ENCODE peak calls at places on chromosomes 2 and 18, in ten cellular contexts. Q is left lung, V is OCI-LY7, D is HCT116, S is heart right ventricle, G is A549, L is kidney, K is brain microvascular endothelial cell, B is DND-41, U is body of pancreas. X is an unnamed sample.

GRCh38 chr2:177029501-177029900 is 183.1 kb upstream of the HNRNPA3 start:
- DNase-seq in U (no peak), V (peak; percentile 2), K (no peak), B (no peak), S (no peak), Q (no peak), D (peak; percentile 32), G (no peak), L (no peak), X (no peak)

GRCh38 chr2:230908595-230909191 is 16.3 kb downstream of the GPR55 start:
- DNase-seq in U (peak; percentile 1), B (no peak), D (peak; percentile 70), K (peak; percentile 79), L (no peak), V (no peak), S (no peak), G (peak; percentile 58), Q (no peak), X (peak; percentile 35)

GRCh38 chr2:55309441-55309840 is 40.4 kb upstream of the MTIF2 start:
- DNase-seq in D (no peak), Q (no peak), B (no peak), L (no peak), G (no peak), K (peak; percentile 67), S (no peak), V (no peak), U (no peak), X (no peak)

GRCh38 chr2:207847807-207848544 is 78.3 kb upstream of the FZD5 start:
- DNase-seq in S (no peak), U (peak; percentile 76), L (no peak), V (no peak), Q (no peak), G (peak; percentile 45), D (no peak), B (peak; percentile 14), K (peak; percentile 8), X (no peak)

GRCh38 chr2:201781583-201782051 is 884 bp upstream of the ALS2 start:
- DNase-seq in Q (no peak), U (peak; percentile 34), G (no peak), B (no peak), D (no peak), V (peak; percentile 16), L (peak; percentile 53), S (no peak), K (no peak), X (no peak)

GRCh38 chr2:8332646-8333045 is 349.2 kb upstream of the ID2 start:
- DNase-seq in K (no peak), G (no peak), D (no peak), S (no peak), B (peak; percentile 58), V (no peak), U (no peak), L (no peak), Q (no peak), X (no peak)

GRCh38 chr2:7974936-7975335 is 706.9 kb upstream of the ID2 start:
- DNase-seq in G (no peak), B (no peak), S (no peak), K (no peak), L (no peak), V (no peak), U (no peak), Q (no peak), D (no peak), X (no peak)

GRCh38 chr2:121471571-121472464 is 58.9 kb upstream of the RNU4ATAC start:
- DNase-seq in D (no peak), K (peak; percentile 47), G (no peak), S (no peak), Q (no peak), U (no peak), L (no peak), V (no peak), B (no peak), X (no peak)

GRCh38 chr18:45168883-45169585 is 446.2 kb upstream of the SLC14A2 start:
- DNase-seq in S (no peak), K (peak; percentile 60), Q (no peak), B (no peak), U (no peak), L (no peak), G (peak; percentile 9), D (no peak), V (no peak), X (no peak)

GRCh38 chr2:238596571-238597551 is 170.1 kb downstream of the ASB1 start:
- DNase-seq in U (peak; percentile 33), G (peak; percentile 95), D (peak; percentile 89), B (no peak), V (no peak), S (peak; percentile 54), L (peak; percentile 84), Q (no peak), K (peak; percentile 62), X (peak; percentile 90)

GRCh38 chr18:10715791-10716190 is 190.0 kb downstream of the NAPG start:
- DNase-seq in B (no peak), S (no peak), Q (no peak), D (no peak), L (no peak), U (no peak), G (peak; percentile 13), V (no peak), K (peak; percentile 20), X (no peak)

GRCh38 chr2:84481702-84482101 is 22.6 kb upstream of the SUCLG1 start:
- DNase-seq in S (no peak), B (no peak), U (no peak), D (no peak), V (no peak), L (no peak), K (peak; percentile 73), Q (no peak), G (no peak), X (no peak)

DNA sequence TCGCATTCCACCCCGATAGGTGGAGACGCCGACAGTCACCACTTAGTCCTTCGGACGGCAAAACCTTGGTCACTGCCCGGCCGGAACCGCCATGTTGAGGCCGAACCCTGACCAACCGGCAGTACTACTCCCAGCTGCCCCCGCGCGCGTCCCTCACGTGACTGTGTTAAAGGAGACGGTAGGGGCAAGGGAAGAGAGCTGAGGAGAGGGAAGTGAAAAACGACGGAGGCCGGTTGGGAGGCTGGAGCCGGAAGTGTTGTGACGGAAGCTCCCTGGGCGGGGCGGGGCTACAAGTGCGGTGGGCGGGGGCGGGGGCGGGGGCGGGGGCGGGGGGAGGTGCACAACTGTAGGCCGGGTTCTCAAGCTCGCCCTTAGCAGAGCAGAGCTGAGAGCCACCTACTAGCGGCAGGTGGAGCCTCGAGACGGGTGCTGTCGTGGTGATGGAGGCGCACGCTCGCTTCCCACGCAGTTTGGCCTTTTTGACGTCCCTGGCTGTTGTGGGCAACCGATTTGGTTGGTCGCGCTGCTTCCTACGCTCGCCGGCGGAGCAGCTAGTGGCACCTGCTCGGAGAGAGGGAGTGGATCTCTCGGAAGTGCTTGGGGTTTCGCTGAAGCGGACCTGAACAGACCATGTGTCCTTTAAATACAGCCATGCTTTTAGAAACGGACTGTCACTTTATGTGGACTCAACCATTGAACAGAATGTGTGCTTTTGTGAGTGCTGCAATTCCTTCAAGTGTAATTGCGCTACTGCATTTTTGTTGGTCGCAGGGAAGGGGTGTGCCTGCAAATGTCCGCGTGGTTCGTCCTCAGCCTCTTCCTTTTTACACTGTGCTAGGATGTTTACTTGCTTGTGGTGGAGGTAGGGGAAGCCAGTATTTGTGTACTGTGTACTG is at the start of gene TRAPPC8:
- DNase-seq in G (peak; percentile 97), Q (peak; percentile 100), U (peak; percentile 98), D (peak; percentile 96), L (peak; percentile 99), B (peak; percentile 94), K (peak; percentile 98), V (peak; percentile 92), S (peak; percentile 97), X (peak; percentile 94)
- TF ChIP-seq CTCF in G (no peak), Q (no peak), U (no peak), D (no peak), L (no peak), B (peak; percentile 50), K (no peak), V (no peak), S (peak; percentile 8), X (no peak)

DNA sequence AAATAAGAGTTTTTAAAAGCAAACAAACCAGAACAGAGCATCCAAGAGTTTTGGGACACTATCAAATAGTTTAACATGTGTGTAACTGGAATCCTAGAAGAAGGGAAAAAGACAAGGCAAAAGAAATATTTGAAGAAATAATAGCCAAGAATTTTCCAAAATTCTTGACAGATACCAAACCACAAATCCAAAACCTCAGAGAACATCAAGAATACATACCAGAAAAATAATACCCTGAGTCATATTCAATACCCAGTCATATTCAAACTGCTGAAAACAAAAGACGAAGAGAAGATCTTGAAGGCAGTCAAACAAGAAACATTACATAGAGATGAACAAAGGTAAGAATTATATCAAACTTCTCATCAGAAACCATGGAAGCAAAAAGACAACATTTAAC is 22.9 kb downstream of the INO80C start:
- DNase-seq in B (no peak), L (no peak), U (no peak), D (no peak), K (no peak), Q (no peak), V (no peak), S (no peak), G (no peak), X (no peak)
- H3K27ac ChIP-seq in B (no peak overlapping the region), L (no peak overlapping the region), U (no peak overlapping the region), D (no peak overlapping the region), K (peak overlapping the region; percentile 98), Q (no peak overlapping the region), V (no peak overlapping the region), S (no peak overlapping the region), G (no peak overlapping the region), X (no peak overlapping the region)

GRCh38 chr18:35083174-35083712 is 42.0 kb downstream of the MAPRE2 start:
- DNase-seq in V (no peak), Q (no peak), D (no peak), S (no peak), L (no peak), K (no peak), B (no peak), G (no peak), U (no peak), X (no peak)
- TF ChIP-seq CTCF in V (no peak), Q (no peak), D (no peak), S (no peak), L (no peak), K (no peak), B (no peak), G (no peak), U (no peak), X (no peak)

GRCh38 chr2:46296216-46296839 is 879 bp upstream of the EPAS1 start:
- DNase-seq in K (no peak), Q (peak; percentile 85), U (peak; percentile 63), S (peak; percentile 58), L (peak; percentile 85), D (no peak), G (peak; percentile 43), B (no peak), V (no peak), X (no peak)

GRCh38 chr2:46298522-46299351 is 1.5 kb downstream of the EPAS1 start:
- DNase-seq in S (peak; percentile 77), L (peak; percentile 83), G (peak; percentile 69), B (no peak), V (no peak), K (no peak), Q (peak; percentile 92), U (peak; percentile 68), D (no peak), X (no peak)

GRCh38 chr2:46297546-46298271 is 502 bp downstream of the EPAS1 start:
- DNase-seq in S (peak; percentile 70), U (peak; percentile 91), L (peak; percentile 95), K (no peak), G (peak; percentile 74), D (no peak), Q (peak; percentile 96), V (no peak), B (peak; percentile 35), X (peak; percentile 32)

GRCh38 chr2:46298272-46298521 is 990 bp downstream of the EPAS1 start:
- DNase-seq in V (no peak), S (no peak), L (no peak), G (no peak), U (no peak), Q (no peak), D (no peak), B (no peak), K (no peak), X (no peak)

GRCh38 chr2:46296840-46297545 is at the start of gene EPAS1:
- DNase-seq in S (peak; percentile 98), U (peak; percentile 91), G (peak; percentile 89), Q (peak; percentile 99), D (no peak), V (no peak), K (peak; percentile 74), B (peak; percentile 89), L (peak; percentile 99), X (peak; percentile 98)
- H3K27ac ChIP-seq in S (peak within 1 kb of the TSS; percentile 100), U (peak within 1 kb of the TSS; percentile 95), G (peak within 1 kb of the TSS; percentile 81), Q (peak within 1 kb of the TSS; percentile 91), D (peak within 1 kb of the TSS; percentile 74), V (no peak within 1 kb of the TSS), K (peak within 1 kb of the TSS; percentile 69), B (no peak within 1 kb of the TSS), L (peak within 1 kb of the TSS; percentile 97), X (peak within 1 kb of the TSS; percentile 96)

X was measured in ascending aorta.